ENCODE peak calls at places on chromosomes 16 and 17, in ten cellular contexts. One of them, this sample, is unnamed.

GRCh38 chr16:70548936-70549335 is 25.3 kb downstream of the SF3B3 start:
- DNase-seq in A549: no peak
- DNase-seq in gastrocnemius medialis: no peak
- DNase-seq in NB4: no peak
- DNase-seq in spleen: no peak
- DNase-seq in lower leg skin: no peak
- DNase-seq in adrenal gland: no peak
- DNase-seq in ovary: no peak
- DNase-seq in breast epithelium: no peak
- DNase-seq in IMR-90: peak
- DNase-seq in this sample: no peak

GRCh38 chr17:79000396-79001189 is 9.0 kb downstream of the CANT1 start:
- DNase-seq in gastrocnemius medialis: peak
- DNase-seq in IMR-90: no peak
- DNase-seq in A549: no peak
- DNase-seq in adrenal gland: peak
- DNase-seq in NB4: no peak
- DNase-seq in lower leg skin: no peak
- DNase-seq in breast epithelium: peak
- DNase-seq in spleen: no peak
- DNase-seq in ovary: no peak
- DNase-seq in this sample: no peak

GRCh38 chr16:50114357-50115129 is 38.6 kb upstream of the TENT4B start:
- DNase-seq in lower leg skin: no peak
- DNase-seq in adrenal gland: no peak
- DNase-seq in NB4: no peak
- DNase-seq in IMR-90: no peak
- DNase-seq in spleen: no peak
- DNase-seq in A549: no peak
- DNase-seq in breast epithelium: no peak
- DNase-seq in ovary: no peak
- DNase-seq in gastrocnemius medialis: no peak
- DNase-seq in this sample: no peak

GRCh38 chr17:12078791-12079190 is 58.1 kb downstream of the MAP2K4 start:
- DNase-seq in IMR-90: peak
- DNase-seq in NB4: no peak
- DNase-seq in breast epithelium: no peak
- DNase-seq in adrenal gland: no peak
- DNase-seq in A549: no peak
- DNase-seq in spleen: no peak
- DNase-seq in lower leg skin: no peak
- DNase-seq in ovary: no peak
- DNase-seq in gastrocnemius medialis: no peak
- DNase-seq in this sample: no peak

GRCh38 chr16:53421248-53421647 is 13.0 kb upstream of the RBL2 start:
- DNase-seq in breast epithelium: no peak
- DNase-seq in gastrocnemius medialis: no peak
- DNase-seq in A549: no peak
- DNase-seq in adrenal gland: no peak
- DNase-seq in spleen: no peak
- DNase-seq in ovary: no peak
- DNase-seq in IMR-90: no peak
- DNase-seq in lower leg skin: no peak
- DNase-seq in NB4: no peak
- DNase-seq in this sample: no peak

GRCh38 chr16:17432902-17433576 is 37.7 kb downstream of the XYLT1 start:
- DNase-seq in lower leg skin: no peak
- DNase-seq in IMR-90: peak
- DNase-seq in NB4: no peak
- DNase-seq in adrenal gland: no peak
- DNase-seq in breast epithelium: no peak
- DNase-seq in spleen: no peak
- DNase-seq in A549: no peak
- DNase-seq in ovary: no peak
- DNase-seq in gastrocnemius medialis: no peak
- DNase-seq in this sample: no peak

GRCh38 chr17:70076831-70077230 is 1.8 kb downstream of the KCNJ16 start:
- DNase-seq in A549: no peak
- DNase-seq in gastrocnemius medialis: no peak
- DNase-seq in breast epithelium: no peak
- DNase-seq in spleen: no peak
- DNase-seq in adrenal gland: no peak
- DNase-seq in NB4: no peak
- DNase-seq in lower leg skin: no peak
- DNase-seq in ovary: no peak
- DNase-seq in IMR-90: no peak
- DNase-seq in this sample: no peak

GRCh38 chr17:76408037-76408849 is 23.8 kb downstream of the SPHK1 start:
- DNase-seq in lower leg skin: no peak
- DNase-seq in ovary: peak
- DNase-seq in gastrocnemius medialis: peak
- DNase-seq in spleen: peak
- DNase-seq in A549: peak
- DNase-seq in IMR-90: peak
- DNase-seq in breast epithelium: peak
- DNase-seq in NB4: peak
- DNase-seq in adrenal gland: peak
- DNase-seq in this sample: no peak

GRCh38 chr17:8623591-8623990 is 6.9 kb downstream of the MYH10 start:
- DNase-seq in spleen: no peak
- DNase-seq in gastrocnemius medialis: no peak
- DNase-seq in IMR-90: no peak
- DNase-seq in ovary: no peak
- DNase-seq in breast epithelium: no peak
- DNase-seq in NB4: no peak
- DNase-seq in adrenal gland: no peak
- DNase-seq in A549: no peak
- DNase-seq in lower leg skin: no peak
- DNase-seq in this sample: no peak

GRCh38 chr17:71632328-71632727 is 488.5 kb upstream of the SOX9 start:
- DNase-seq in gastrocnemius medialis: no peak
- DNase-seq in A549: no peak
- DNase-seq in NB4: no peak
- DNase-seq in ovary: no peak
- DNase-seq in lower leg skin: no peak
- DNase-seq in IMR-90: peak
- DNase-seq in adrenal gland: no peak
- DNase-seq in spleen: no peak
- DNase-seq in breast epithelium: no peak
- DNase-seq in this sample: no peak

GRCh38 chr17:917391-917811 is 62.2 kb downstream of the NXN start:
- DNase-seq in adrenal gland: no peak
- DNase-seq in NB4: no peak
- DNase-seq in A549: no peak
- DNase-seq in ovary: no peak
- DNase-seq in spleen: peak
- DNase-seq in breast epithelium: no peak
- DNase-seq in IMR-90: no peak
- DNase-seq in gastrocnemius medialis: no peak
- DNase-seq in lower leg skin: no peak
- DNase-seq in this sample: no peak

GRCh38 chr17:56822725-56823124 is 11.0 kb downstream of the C17orf67 start:
- DNase-seq in IMR-90: no peak
- DNase-seq in gastrocnemius medialis: no peak
- DNase-seq in NB4: no peak
- DNase-seq in breast epithelium: no peak
- DNase-seq in ovary: no peak
- DNase-seq in lower leg skin: no peak
- DNase-seq in adrenal gland: no peak
- DNase-seq in A549: no peak
- DNase-seq in spleen: peak
- DNase-seq in this sample: no peak

GRCh38 chr16:10981697-10982216 is 37.4 kb downstream of the CLEC16A start:
- DNase-seq in breast epithelium: no peak
- DNase-seq in gastrocnemius medialis: no peak
- DNase-seq in IMR-90: no peak
- DNase-seq in NB4: peak
- DNase-seq in ovary: no peak
- DNase-seq in lower leg skin: peak
- DNase-seq in spleen: no peak
- DNase-seq in A549: peak
- DNase-seq in adrenal gland: no peak
- DNase-seq in this sample: no peak

GRCh38 chr17:59027750-59028149 is 78.9 kb downstream of the TRIM37 start:
- DNase-seq in NB4: no peak
- DNase-seq in A549: no peak
- DNase-seq in gastrocnemius medialis: no peak
- DNase-seq in ovary: no peak
- DNase-seq in spleen: no peak
- DNase-seq in breast epithelium: no peak
- DNase-seq in IMR-90: no peak
- DNase-seq in lower leg skin: no peak
- DNase-seq in adrenal gland: no peak
- DNase-seq in this sample: no peak

GRCh38 chr17:60421273-60422161 is 772 bp upstream of the CHCT1 start:
- DNase-seq in spleen: peak
- DNase-seq in breast epithelium: peak
- DNase-seq in NB4: peak
- DNase-seq in A549: peak
- DNase-seq in adrenal gland: peak
- DNase-seq in IMR-90: peak
- DNase-seq in ovary: peak
- DNase-seq in gastrocnemius medialis: peak
- DNase-seq in lower leg skin: peak
- DNase-seq in this sample: no peak

GRCh38 chr17:38617074-38617860 is 11.5 kb upstream of the SRCIN1 start:
- DNase-seq in IMR-90: no peak
- DNase-seq in breast epithelium: no peak
- DNase-seq in NB4: no peak
- DNase-seq in lower leg skin: no peak
- DNase-seq in ovary: no peak
- DNase-seq in gastrocnemius medialis: no peak
- DNase-seq in adrenal gland: no peak
- DNase-seq in spleen: peak
- DNase-seq in A549: no peak
- DNase-seq in this sample: no peak

GRCh38 chr16:81657224-81657623 is 121.9 kb upstream of the PLCG2 start:
- DNase-seq in NB4: no peak
- DNase-seq in adrenal gland: no peak
- DNase-seq in gastrocnemius medialis: no peak
- DNase-seq in A549: no peak
- DNase-seq in ovary: no peak
- DNase-seq in spleen: no peak
- DNase-seq in breast epithelium: no peak
- DNase-seq in lower leg skin: no peak
- DNase-seq in IMR-90: no peak
- DNase-seq in this sample: no peak

GRCh38 chr17:40647549-40648325 is at the start of gene SMARCE1:
- DNase-seq in ovary: peak
- DNase-seq in IMR-90: peak
- DNase-seq in adrenal gland: peak
- DNase-seq in A549: peak
- DNase-seq in gastrocnemius medialis: peak
- DNase-seq in NB4: peak
- DNase-seq in lower leg skin: peak
- DNase-seq in spleen: peak
- DNase-seq in breast epithelium: peak
- DNase-seq in this sample: peak
- TF ChIP-seq POLR2A in ovary: no peak
- TF ChIP-seq POLR2A in IMR-90: peak
- TF ChIP-seq POLR2A in adrenal gland: peak
- TF ChIP-seq POLR2A in A549: peak
- TF ChIP-seq POLR2A in gastrocnemius medialis: peak
- TF ChIP-seq POLR2A in NB4: peak
- TF ChIP-seq POLR2A in lower leg skin: no peak
- TF ChIP-seq POLR2A in spleen: no peak
- TF ChIP-seq POLR2A in breast epithelium: peak
- TF ChIP-seq POLR2A in this sample: peak

GRCh38 chr16:8868272-8869211 is at the start of gene CARHSP1:
- DNase-seq in lower leg skin: peak
- DNase-seq in adrenal gland: peak
- DNase-seq in IMR-90: peak
- DNase-seq in ovary: peak
- DNase-seq in gastrocnemius medialis: peak
- DNase-seq in A549: peak
- DNase-seq in NB4: peak
- DNase-seq in breast epithelium: peak
- DNase-seq in spleen: peak
- DNase-seq in this sample: peak
- TF ChIP-seq POLR2A in lower leg skin: no peak
- TF ChIP-seq POLR2A in adrenal gland: peak
- TF ChIP-seq POLR2A in IMR-90: peak
- TF ChIP-seq POLR2A in ovary: peak
- TF ChIP-seq POLR2A in gastrocnemius medialis: peak
- TF ChIP-seq POLR2A in A549: peak
- TF ChIP-seq POLR2A in NB4: peak
- TF ChIP-seq POLR2A in breast epithelium: peak
- TF ChIP-seq POLR2A in spleen: no peak
- TF ChIP-seq POLR2A in this sample: no peak

DNA sequence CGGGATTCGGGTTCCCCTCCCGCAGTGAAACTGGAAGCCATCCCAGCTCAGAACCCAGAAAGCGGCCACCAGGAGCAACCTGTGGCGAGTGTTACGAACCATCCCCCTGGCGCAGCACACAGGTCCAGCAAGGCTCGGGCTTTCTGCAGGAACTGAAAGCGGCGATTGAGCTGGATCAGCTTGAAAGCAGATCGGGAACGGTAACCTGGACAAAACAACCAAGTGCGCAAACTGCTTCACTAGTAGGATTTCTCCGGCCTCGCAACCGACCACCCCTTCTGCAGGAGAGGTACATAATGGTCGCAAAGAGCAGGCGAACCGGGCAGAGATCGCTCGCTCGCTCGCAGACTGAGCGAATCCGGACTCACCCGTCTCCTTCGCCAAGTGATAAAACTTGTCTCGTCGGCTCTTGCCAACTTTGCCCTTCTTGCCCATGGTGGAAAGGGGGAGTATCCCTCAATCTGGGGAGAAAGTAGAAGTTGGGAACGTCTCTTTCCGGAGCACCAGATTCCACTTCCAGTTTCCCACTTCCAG is 696 bp upstream of the PSMC5 start:
- DNase-seq in ovary: no peak
- DNase-seq in IMR-90: peak
- DNase-seq in spleen: no peak
- DNase-seq in A549: no peak
- DNase-seq in NB4: no peak
- DNase-seq in gastrocnemius medialis: no peak
- DNase-seq in lower leg skin: no peak
- DNase-seq in adrenal gland: no peak
- DNase-seq in breast epithelium: no peak
- DNase-seq in this sample: no peak
- TF ChIP-seq POLR2A in ovary: no peak
- TF ChIP-seq POLR2A in IMR-90: no peak
- TF ChIP-seq POLR2A in spleen: no peak
- TF ChIP-seq POLR2A in A549: no peak
- TF ChIP-seq POLR2A in NB4: no peak
- TF ChIP-seq POLR2A in gastrocnemius medialis: no peak
- TF ChIP-seq POLR2A in lower leg skin: no peak
- TF ChIP-seq POLR2A in adrenal gland: no peak
- TF ChIP-seq POLR2A in breast epithelium: no peak
- TF ChIP-seq POLR2A in this sample: no peak

GRCh38 chr17:5249615-5250014 is 15.0 kb upstream of the SCIMP start:
- DNase-seq in adrenal gland: peak
- DNase-seq in A549: peak
- DNase-seq in spleen: peak
- DNase-seq in gastrocnemius medialis: peak
- DNase-seq in NB4: peak
- DNase-seq in ovary: no peak
- DNase-seq in breast epithelium: no peak
- DNase-seq in lower leg skin: peak
- DNase-seq in IMR-90: peak
- DNase-seq in this sample: peak

GRCh38 chr17:5254414-5254813 is 19.8 kb upstream of the SCIMP start:
- DNase-seq in NB4: no peak
- DNase-seq in spleen: peak
- DNase-seq in lower leg skin: no peak
- DNase-seq in ovary: no peak
- DNase-seq in breast epithelium: no peak
- DNase-seq in IMR-90: no peak
- DNase-seq in A549: no peak
- DNase-seq in adrenal gland: no peak
- DNase-seq in gastrocnemius medialis: no peak
- DNase-seq in this sample: no peak

GRCh38 chr17:5248821-5249479 is 14.3 kb upstream of the SCIMP start:
- DNase-seq in breast epithelium: no peak
- DNase-seq in spleen: peak
- DNase-seq in NB4: no peak
- DNase-seq in gastrocnemius medialis: no peak
- DNase-seq in lower leg skin: no peak
- DNase-seq in ovary: no peak
- DNase-seq in adrenal gland: no peak
- DNase-seq in IMR-90: no peak
- DNase-seq in A549: no peak
- DNase-seq in this sample: no peak
- TF ChIP-seq POLR2A in breast epithelium: no peak
- TF ChIP-seq POLR2A in spleen: no peak
- TF ChIP-seq POLR2A in NB4: no peak
- TF ChIP-seq POLR2A in gastrocnemius medialis: no peak
- TF ChIP-seq POLR2A in lower leg skin: no peak
- TF ChIP-seq POLR2A in ovary: no peak
- TF ChIP-seq POLR2A in adrenal gland: no peak
- TF ChIP-seq POLR2A in IMR-90: no peak
- TF ChIP-seq POLR2A in A549: no peak
- TF ChIP-seq POLR2A in this sample: no peak